ENCODE peak calls at places on chromosomes 12 and 14, in five cellular contexts. A is body of pancreas, U is mesothelial cell of epicardium, G is tibial artery, R is pancreas. I is an unnamed sample.

GRCh38 chr14:66087231-66087630 is 398.9 kb upstream of the CCDC196 start:
- DNase-seq in U (no peak), G (no peak), R (no peak), A (no peak), I (no peak)

GRCh38 chr12:57066245-57066644 is 12.3 kb downstream of the NEMP1 start:
- DNase-seq in A (no peak), R (no peak), U (no peak), G (no peak), I (no peak)

GRCh38 chr12:53215497-53215896 is 8.4 kb upstream of the ITGB7 start:
- DNase-seq in R (no peak), G (peak), U (no peak), A (no peak), I (no peak)

GRCh38 chr14:104731249-104731924 is 7.4 kb downstream of the ADSS1 start:
- DNase-seq in A (no peak), G (no peak), U (no peak), R (no peak), I (no peak)

GRCh38 chr14:31897581-31898186 is 179.4 kb upstream of the ARHGAP5 start:
- DNase-seq in U (no peak), G (no peak), R (no peak), A (no peak), I (no peak)

GRCh38 chr12:107654866-107655265 is 30.7 kb upstream of the PWP1 start:
- DNase-seq in R (no peak), U (no peak), A (no peak), G (no peak), I (no peak)

GRCh38 chr14:77409131-77409533 is 14.2 kb downstream of the NOXRED1 start:
- DNase-seq in G (no peak), R (no peak), U (no peak), A (no peak), I (no peak)

GRCh38 chr12:99381992-99382391 is 265.6 kb upstream of the GARIN6 start:
- DNase-seq in U (no peak), A (no peak), G (no peak), R (no peak), I (no peak)

GRCh38 chr12:84124211-84124610 is 788.4 kb downstream of the SLC6A15 start:
- DNase-seq in A (no peak), U (no peak), R (no peak), G (no peak), I (no peak)

GRCh38 chr14:53951661-53952265 is 4.9 kb downstream of the BMP4 start:
- DNase-seq in U (no peak), G (no peak), A (peak), R (peak), I (no peak)

GRCh38 chr14:102717211-102717610 is 60.0 kb upstream of the TRAF3 start:
- DNase-seq in A (no peak), G (no peak), U (no peak), R (no peak), I (no peak)

GRCh38 chr14:31420013-31420318 is 384 bp downstream of the HEATR5A start:
- DNase-seq in A (peak), U (peak), R (peak), G (peak), I (peak)

GRCh38 chr12:100493371-100494012 is 19.8 kb downstream of the NR1H4 start:
- DNase-seq in A (no peak), R (no peak), U (no peak), G (no peak), I (no peak)

GRCh38 chr12:80979251-80979650 is 41.5 kb upstream of the LIN7A start:
- DNase-seq in A (no peak), G (no peak), R (no peak), U (no peak), I (no peak)

GRCh38 chr14:55968741-55969140 is 149.5 kb upstream of the PELI2 start:
- DNase-seq in A (no peak), G (no peak), U (no peak), R (no peak), I (no peak)

GRCh38 chr12:93979189-93979588 is 169.2 kb upstream of the PLXNC1 start:
- DNase-seq in R (peak), A (peak), U (no peak), G (no peak), I (no peak)

GRCh38 chr12:7130791-7131501 is 775 bp downstream of the CLSTN3 start:
- DNase-seq in U (no peak), R (peak), A (peak), G (no peak), I (no peak)
- TF ChIP-seq CTCF in U (no peak), R (no peak), A (no peak), G (no peak), I (no peak)

GRCh38 chr14:94066089-94066676 is 14.8 kb downstream of the DDX24 start:
- DNase-seq in U (no peak), G (no peak), R (peak), A (peak), I (no peak)
- TF ChIP-seq CTCF in U (no peak), G (no peak), R (no peak), A (no peak), I (no peak)

GRCh38 chr14:35353409-35354172 is 51.0 kb downstream of the NFKBIA start:
- DNase-seq in U (no peak), R (no peak), A (no peak), G (no peak), I (no peak)
- TF ChIP-seq CTCF in U (no peak), R (no peak), A (no peak), G (no peak), I (peak)

GRCh38 chr12:1992732-1993131 is 11.5 kb downstream of the DCP1B start:
- DNase-seq in A (no peak), U (no peak), G (no peak), R (no peak), I (no peak)
- TF ChIP-seq CTCF in A (no peak), U (no peak), G (no peak), R (no peak), I (no peak)

DNA sequence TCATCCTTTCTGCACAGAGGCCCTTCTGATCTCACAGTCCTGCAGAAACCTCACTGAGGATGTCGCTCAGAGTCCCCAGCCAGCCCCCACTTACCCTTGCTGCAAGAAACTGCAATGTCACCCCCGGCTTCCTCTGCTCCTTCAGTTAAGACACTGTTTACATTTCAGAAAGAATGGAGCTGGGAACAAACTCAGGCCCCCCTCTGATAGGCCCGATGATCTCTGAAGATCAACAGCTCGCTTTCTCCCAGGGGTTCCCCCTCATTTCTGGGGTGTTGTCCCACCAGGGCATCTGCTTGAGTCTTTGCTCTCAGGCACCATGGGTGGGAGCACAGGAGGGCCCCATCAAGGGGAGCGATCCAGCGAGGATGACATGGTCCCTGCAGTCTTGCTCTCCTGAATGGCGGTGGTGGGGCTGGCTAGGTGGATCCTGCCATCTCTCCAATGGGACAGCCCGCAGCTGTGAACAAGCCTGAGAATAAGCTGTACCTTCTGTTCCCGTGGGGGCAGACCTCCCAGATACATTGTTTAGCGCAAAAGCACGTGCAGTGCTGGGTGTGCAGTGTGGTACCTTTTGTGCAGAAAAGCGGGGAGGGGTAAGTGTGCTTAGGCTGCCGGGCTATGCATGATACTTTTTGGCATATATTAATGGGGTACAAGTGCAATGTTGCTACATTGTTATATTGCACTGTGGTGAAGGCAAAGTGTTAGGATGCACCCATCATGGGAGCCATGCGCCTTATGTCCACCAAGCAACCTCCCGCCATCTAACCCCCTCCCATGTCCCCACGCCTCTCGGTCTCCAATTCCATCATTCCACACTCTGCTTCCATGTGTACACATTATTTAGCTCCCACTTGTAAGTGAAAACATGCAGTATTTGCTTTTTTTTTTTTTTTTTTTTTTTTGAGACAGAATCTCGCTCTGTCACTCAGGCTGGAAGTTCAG is 6.7 kb upstream of the NCOR2 start:
- DNase-seq in A (no peak), R (no peak), U (no peak), G (no peak), I (no peak)
- TF ChIP-seq CTCF in A (no peak), R (no peak), U (no peak), G (no peak), I (no peak)

DNA sequence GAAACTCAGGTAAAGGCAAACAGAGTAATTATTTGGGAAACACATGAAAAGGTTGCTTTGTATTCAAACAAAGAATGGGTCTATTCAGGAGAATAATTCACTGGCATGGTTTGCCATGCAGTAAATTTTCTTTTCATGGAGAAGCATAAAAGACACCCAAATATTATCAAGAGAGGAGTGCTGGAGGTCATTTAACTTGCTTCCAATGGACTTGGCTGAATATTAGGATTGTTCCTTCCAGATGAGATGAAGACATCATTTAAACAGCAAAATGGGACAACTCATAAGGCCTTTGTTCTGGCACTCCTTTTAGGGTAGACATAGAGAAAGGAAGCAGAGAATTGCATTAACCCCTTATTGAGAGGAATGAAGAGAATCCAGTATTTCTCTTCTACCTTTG is 38.7 kb downstream of the WIF1 start:
- DNase-seq in G (no peak), R (no peak), A (no peak), U (no peak), I (no peak)
- TF ChIP-seq CTCF in G (no peak), R (no peak), A (no peak), U (no peak), I (no peak)

DNA sequence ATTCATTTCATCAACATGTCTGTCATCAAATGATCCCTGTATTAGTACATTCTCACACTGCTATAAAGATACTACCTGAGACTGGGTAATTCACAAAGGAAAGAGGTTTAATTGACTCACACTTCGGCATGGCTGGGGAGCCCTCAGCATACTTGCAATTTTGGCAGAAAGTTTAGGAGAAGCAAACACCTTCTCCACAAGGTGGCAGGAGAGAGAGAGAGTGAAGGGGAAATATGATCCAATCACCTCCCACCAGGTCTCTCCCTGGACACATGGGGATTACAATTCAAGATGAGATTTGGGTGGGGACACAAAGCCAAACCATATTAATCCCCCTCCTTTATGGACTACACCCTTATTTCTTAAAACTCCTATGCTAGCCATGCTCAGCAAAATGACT is 932.2 kb downstream of the FLRT2 start:
- DNase-seq in R (peak), U (no peak), G (no peak), A (peak), I (no peak)
- TF ChIP-seq CTCF in R (no peak), U (no peak), G (no peak), A (no peak), I (peak)

GRCh38 chr12:10959777-10960176 is 20.7 kb upstream of the TAS2R14 start:
- DNase-seq in G (no peak), A (no peak), R (no peak), U (no peak), I (no peak)
- TF ChIP-seq CTCF in G (no peak), A (no peak), R (no peak), U (no peak), I (no peak)

I was measured in type B pancreatic cell.